ENCODE peak calls at places on chromosomes 5 and 9, in ten cellular contexts. X, K, B, M, J, Y, U, N, R and I are unnamed samples.

GRCh38 chr9:74610523-74611061 is 113.5 kb downstream of the RORB start:
- DNase-seq in X (no peak), K (no peak), B (no peak), M (no peak), J (no peak), Y (no peak), U (no peak), N (no peak), R (no peak), I (no peak)

GRCh38 chr5:8908055-8908683 is 637.7 kb downstream of the SEMA5A start:
- DNase-seq in X (no peak), K (peak), B (no peak), M (no peak), J (no peak), Y (peak), U (no peak), N (no peak), R (no peak), I (peak)

GRCh38 chr5:121695307-121695706 is 156.4 kb upstream of the FTMT start:
- DNase-seq in X (no peak), K (peak), B (no peak), M (no peak), J (no peak), Y (no peak), U (no peak), N (no peak), R (no peak), I (no peak)

GRCh38 chr5:138985256-138985655 is 110.1 kb upstream of the LRRTM2 start:
- DNase-seq in X (no peak), K (no peak), B (no peak), M (no peak), J (no peak), Y (peak), U (no peak), N (no peak), R (no peak), I (no peak)

GRCh38 chr5:155080721-155081120 is 67.2 kb downstream of the KIF4B start:
- DNase-seq in X (no peak), K (no peak), B (no peak), M (no peak), J (no peak), Y (peak), U (no peak), N (no peak), R (no peak), I (no peak)

GRCh38 chr9:130352586-130353285 is 87.2 kb downstream of the HMCN2 start:
- DNase-seq in X (no peak), K (no peak), B (no peak), M (no peak), J (no peak), Y (no peak), U (no peak), N (no peak), R (no peak), I (no peak)

GRCh38 chr5:28523887-28524637 is 1485.7 kb upstream of the CDH9 start:
- DNase-seq in X (no peak), K (no peak), B (no peak), M (no peak), J (no peak), Y (peak), U (no peak), N (no peak), R (no peak), I (no peak)

GRCh38 chr5:180137401-180138213 is 66.0 kb upstream of the RNF130 start:
- DNase-seq in X (no peak), K (no peak), B (no peak), M (no peak), J (no peak), Y (no peak), U (no peak), N (no peak), R (no peak), I (no peak)

GRCh38 chr5:9833871-9834270 is 203.7 kb upstream of the TAS2R1 start:
- DNase-seq in X (no peak), K (no peak), B (no peak), M (no peak), J (no peak), Y (no peak), U (no peak), N (no peak), R (no peak), I (no peak)

GRCh38 chr9:30996761-30997160 is 1387.7 kb upstream of the ACO1 start:
- DNase-seq in X (no peak), K (peak), B (no peak), M (no peak), J (no peak), Y (no peak), U (no peak), N (no peak), R (no peak), I (no peak)

GRCh38 chr5:60163762-60164161 is 270.2 kb upstream of the PDE4D start:
- DNase-seq in X (no peak), K (no peak), B (no peak), M (no peak), J (no peak), Y (no peak), U (no peak), N (no peak), R (no peak), I (no peak)

GRCh38 chr9:95947118-95947517 is 71.6 kb downstream of the ERCC6L2 start:
- DNase-seq in X (no peak), K (no peak), B (no peak), M (no peak), J (no peak), Y (no peak), U (no peak), N (no peak), R (no peak), I (no peak)

GRCh38 chr5:65247594-65247993 is 234.1 kb downstream of the ADAMTS6 start:
- DNase-seq in X (no peak), K (peak), B (no peak), M (no peak), J (no peak), Y (no peak), U (no peak), N (no peak), R (no peak), I (no peak)

GRCh38 chr9:3743901-3744413 is 218.2 kb upstream of the RFX3 start:
- DNase-seq in X (no peak), K (no peak), B (no peak), M (no peak), J (no peak), Y (no peak), U (no peak), N (no peak), R (no peak), I (no peak)

GRCh38 chr5:149135536-149136201 is 5.6 kb upstream of the ABLIM3 start:
- DNase-seq in X (peak), K (no peak), B (peak), M (no peak), J (no peak), Y (peak), U (no peak), N (no peak), R (no peak), I (no peak)

GRCh38 chr9:94176582-94176981 is 82.5 kb upstream of the ZNF169 start:
- DNase-seq in X (no peak), K (no peak), B (no peak), M (no peak), J (no peak), Y (no peak), U (no peak), N (no peak), R (no peak), I (no peak)

GRCh38 chr9:14315754-14316573 is 2.0 kb upstream of the NFIB start:
- DNase-seq in X (no peak), K (peak), B (no peak), M (peak), J (no peak), Y (peak), U (peak), N (no peak), R (no peak), I (no peak)

GRCh38 chr5:151758430-151759241 is at the start of gene ATOX1:
- DNase-seq in X (peak), K (peak), B (no peak), M (peak), J (peak), Y (peak), U (peak), N (peak), R (peak), I (peak)

GRCh38 chr5:178389796-178390195 is 157.2 kb upstream of the PHYKPL start:
- DNase-seq in X (no peak), K (no peak), B (no peak), M (no peak), J (no peak), Y (no peak), U (no peak), N (no peak), R (no peak), I (no peak)

GRCh38 chr5:50813691-50814090 is 147.3 kb downstream of the PARP8 start:
- DNase-seq in X (no peak), K (peak), B (no peak), M (no peak), J (no peak), Y (no peak), U (no peak), N (no peak), R (no peak), I (no peak)

GRCh38 chr9:4099961-4100360 is 199.9 kb downstream of the GLIS3 start:
- DNase-seq in X (no peak), K (no peak), B (peak), M (no peak), J (no peak), Y (peak), U (no peak), N (no peak), R (no peak), I (no peak)

GRCh38 chr5:167721926-167722440 is 569.5 kb upstream of the WWC1 start:
- DNase-seq in X (no peak), K (no peak), B (no peak), M (no peak), J (no peak), Y (no peak), U (no peak), N (no peak), R (no peak), I (no peak)

GRCh38 chr9:134835987-134836386 is 44.6 kb upstream of the FCN2 start:
- DNase-seq in X (no peak), K (no peak), B (no peak), M (no peak), J (no peak), Y (no peak), U (no peak), N (no peak), R (no peak), I (no peak)

GRCh38 chr9:16985559-16986348 is 115.3 kb upstream of the BNC2 start:
- DNase-seq in X (peak), K (no peak), B (peak), M (no peak), J (no peak), Y (peak), U (no peak), N (no peak), R (no peak), I (no peak)